ENCODE peak calls at places on chromosome 14, in six cellular contexts. One of them, this sample, is unnamed.

GRCh38 chr14:55814873-55815272 is 234.9 kb downstream of the KTN1 start:
- DNase-seq in PC-3: no peak
- DNase-seq in fibroblast of villous mesenchyme: peak; percentile 33
- DNase-seq in Panc1: no peak
- DNase-seq in left ventricle myocardium inferior: no peak
- DNase-seq in DND-41: no peak
- DNase-seq in this sample: no peak

GRCh38 chr14:88981948-88982347 is 157.5 kb downstream of the TTC8 start:
- DNase-seq in PC-3: no peak
- DNase-seq in fibroblast of villous mesenchyme: no peak
- DNase-seq in Panc1: no peak
- DNase-seq in left ventricle myocardium inferior: no peak
- DNase-seq in DND-41: no peak
- DNase-seq in this sample: no peak

GRCh38 chr14:37824936-37825698 is 229.7 kb downstream of the TTC6 start:
- DNase-seq in PC-3: peak; percentile 55
- DNase-seq in fibroblast of villous mesenchyme: no peak
- DNase-seq in Panc1: no peak
- DNase-seq in left ventricle myocardium inferior: no peak
- DNase-seq in DND-41: no peak
- DNase-seq in this sample: no peak

GRCh38 chr14:31070431-31070830 is 44.3 kb upstream of the STRN3 start:
- DNase-seq in PC-3: peak; percentile 39
- DNase-seq in fibroblast of villous mesenchyme: peak; percentile 86
- DNase-seq in Panc1: no peak
- DNase-seq in left ventricle myocardium inferior: no peak
- DNase-seq in DND-41: no peak
- DNase-seq in this sample: no peak

GRCh38 chr14:96905825-96906224 is 108.6 kb downstream of the VRK1 start:
- DNase-seq in PC-3: no peak
- DNase-seq in fibroblast of villous mesenchyme: peak; percentile 5
- DNase-seq in Panc1: no peak
- DNase-seq in left ventricle myocardium inferior: no peak
- DNase-seq in DND-41: no peak
- DNase-seq in this sample: no peak

GRCh38 chr14:58731465-58732330 is 93.9 kb downstream of the DACT1 start:
- DNase-seq in PC-3: peak; percentile 100
- DNase-seq in fibroblast of villous mesenchyme: peak; percentile 98
- DNase-seq in Panc1: no peak
- DNase-seq in left ventricle myocardium inferior: no peak
- DNase-seq in DND-41: no peak
- DNase-seq in this sample: no peak

GRCh38 chr14:91872011-91872476 is 4.7 kb upstream of the TC2N start:
- DNase-seq in PC-3: peak; percentile 20
- DNase-seq in fibroblast of villous mesenchyme: no peak
- DNase-seq in Panc1: no peak
- DNase-seq in left ventricle myocardium inferior: no peak
- DNase-seq in DND-41: peak; percentile 36
- DNase-seq in this sample: peak; percentile 22

GRCh38 chr14:92481386-92481785 is 32.2 kb upstream of the RIN3 start:
- DNase-seq in PC-3: no peak
- DNase-seq in fibroblast of villous mesenchyme: peak; percentile 73
- DNase-seq in Panc1: no peak
- DNase-seq in left ventricle myocardium inferior: no peak
- DNase-seq in DND-41: no peak
- DNase-seq in this sample: no peak

GRCh38 chr14:94054936-94055335 is 26.1 kb downstream of the DDX24 start:
- DNase-seq in PC-3: no peak
- DNase-seq in fibroblast of villous mesenchyme: no peak
- DNase-seq in Panc1: no peak
- DNase-seq in left ventricle myocardium inferior: no peak
- DNase-seq in DND-41: no peak
- DNase-seq in this sample: no peak

GRCh38 chr14:92952497-92953298 is 29.7 kb downstream of the CHGA start:
- DNase-seq in PC-3: no peak
- DNase-seq in fibroblast of villous mesenchyme: no peak
- DNase-seq in Panc1: no peak
- DNase-seq in left ventricle myocardium inferior: peak; percentile 79
- DNase-seq in DND-41: no peak
- DNase-seq in this sample: no peak

GRCh38 chr14:84527706-84528105 is 1002.2 kb upstream of the FLRT2 start:
- DNase-seq in PC-3: no peak
- DNase-seq in fibroblast of villous mesenchyme: no peak
- DNase-seq in Panc1: no peak
- DNase-seq in left ventricle myocardium inferior: no peak
- DNase-seq in DND-41: no peak
- DNase-seq in this sample: no peak

GRCh38 chr14:59239030-59239429 is 50.6 kb downstream of the DAAM1 start:
- DNase-seq in PC-3: no peak
- DNase-seq in fibroblast of villous mesenchyme: no peak
- DNase-seq in Panc1: no peak
- DNase-seq in left ventricle myocardium inferior: no peak
- DNase-seq in DND-41: no peak
- DNase-seq in this sample: no peak

GRCh38 chr14:93925374-93925895 is 1.7 kb upstream of the FAM181A start:
- DNase-seq in PC-3: no peak
- DNase-seq in fibroblast of villous mesenchyme: no peak
- DNase-seq in Panc1: no peak
- DNase-seq in left ventricle myocardium inferior: no peak
- DNase-seq in DND-41: no peak
- DNase-seq in this sample: no peak

GRCh38 chr14:74429221-74429691 is 3.2 kb upstream of the SYNDIG1L start:
- DNase-seq in PC-3: no peak
- DNase-seq in fibroblast of villous mesenchyme: no peak
- DNase-seq in Panc1: no peak
- DNase-seq in left ventricle myocardium inferior: no peak
- DNase-seq in DND-41: no peak
- DNase-seq in this sample: no peak

GRCh38 chr14:100866666-100867630 is 36.6 kb downstream of the RTL1 start:
- DNase-seq in PC-3: no peak
- DNase-seq in fibroblast of villous mesenchyme: no peak
- DNase-seq in Panc1: no peak
- DNase-seq in left ventricle myocardium inferior: no peak
- DNase-seq in DND-41: no peak
- DNase-seq in this sample: no peak

GRCh38 chr14:53032161-53032803 is 81.4 kb upstream of the FERMT2 start:
- DNase-seq in PC-3: peak; percentile 96
- DNase-seq in fibroblast of villous mesenchyme: peak; percentile 62
- DNase-seq in Panc1: no peak
- DNase-seq in left ventricle myocardium inferior: no peak
- DNase-seq in DND-41: no peak
- DNase-seq in this sample: no peak

GRCh38 chr14:59354666-59355065 is 110.5 kb downstream of the GPR135 start:
- DNase-seq in PC-3: peak; percentile 83
- DNase-seq in fibroblast of villous mesenchyme: peak; percentile 78
- DNase-seq in Panc1: no peak
- DNase-seq in left ventricle myocardium inferior: no peak
- DNase-seq in DND-41: no peak
- DNase-seq in this sample: no peak

GRCh38 chr14:80867091-80867490 is 74.4 kb downstream of the CEP128 start:
- DNase-seq in PC-3: peak; percentile 18
- DNase-seq in fibroblast of villous mesenchyme: no peak
- DNase-seq in Panc1: no peak
- DNase-seq in left ventricle myocardium inferior: no peak
- DNase-seq in DND-41: no peak
- DNase-seq in this sample: no peak

GRCh38 chr14:68729556-68729955 is 63.3 kb downstream of the ZFP36L1 start:
- DNase-seq in PC-3: no peak
- DNase-seq in fibroblast of villous mesenchyme: no peak
- DNase-seq in Panc1: no peak
- DNase-seq in left ventricle myocardium inferior: no peak
- DNase-seq in DND-41: no peak
- DNase-seq in this sample: no peak

GRCh38 chr14:41925409-41925808 is 318.7 kb downstream of the LRFN5 start:
- DNase-seq in PC-3: peak; percentile 63
- DNase-seq in fibroblast of villous mesenchyme: peak; percentile 6
- DNase-seq in Panc1: peak; percentile 17
- DNase-seq in left ventricle myocardium inferior: no peak
- DNase-seq in DND-41: no peak
- DNase-seq in this sample: no peak

GRCh38 chr14:101895256-101895655 is 69.1 kb upstream of the DYNC1H1 start:
- DNase-seq in PC-3: no peak
- DNase-seq in fibroblast of villous mesenchyme: no peak
- DNase-seq in Panc1: no peak
- DNase-seq in left ventricle myocardium inferior: no peak
- DNase-seq in DND-41: no peak
- DNase-seq in this sample: no peak

GRCh38 chr14:36167431-36167830 is 9.1 kb downstream of the PTCSC3 start:
- DNase-seq in PC-3: no peak
- DNase-seq in fibroblast of villous mesenchyme: no peak
- DNase-seq in Panc1: no peak
- DNase-seq in left ventricle myocardium inferior: no peak
- DNase-seq in DND-41: no peak
- DNase-seq in this sample: no peak

GRCh38 chr14:50944647-50945413 is 547 bp upstream of the PYGL start:
- DNase-seq in PC-3: peak; percentile 84
- DNase-seq in fibroblast of villous mesenchyme: peak; percentile 54
- DNase-seq in Panc1: no peak
- DNase-seq in left ventricle myocardium inferior: peak; percentile 52
- DNase-seq in DND-41: no peak
- DNase-seq in this sample: no peak

GRCh38 chr14:67940894-67941455 is 121.4 kb downstream of the RAD51B start:
- DNase-seq in PC-3: peak; percentile 27
- DNase-seq in fibroblast of villous mesenchyme: peak; percentile 91
- DNase-seq in Panc1: no peak
- DNase-seq in left ventricle myocardium inferior: no peak
- DNase-seq in DND-41: no peak
- DNase-seq in this sample: no peak

GRCh38 chr14:92898732-92899131 is 24.2 kb upstream of the CHGA start:
- DNase-seq in PC-3: no peak
- DNase-seq in fibroblast of villous mesenchyme: no peak
- DNase-seq in Panc1: no peak
- DNase-seq in left ventricle myocardium inferior: no peak
- DNase-seq in DND-41: no peak
- DNase-seq in this sample: peak; percentile 30

DNA sequence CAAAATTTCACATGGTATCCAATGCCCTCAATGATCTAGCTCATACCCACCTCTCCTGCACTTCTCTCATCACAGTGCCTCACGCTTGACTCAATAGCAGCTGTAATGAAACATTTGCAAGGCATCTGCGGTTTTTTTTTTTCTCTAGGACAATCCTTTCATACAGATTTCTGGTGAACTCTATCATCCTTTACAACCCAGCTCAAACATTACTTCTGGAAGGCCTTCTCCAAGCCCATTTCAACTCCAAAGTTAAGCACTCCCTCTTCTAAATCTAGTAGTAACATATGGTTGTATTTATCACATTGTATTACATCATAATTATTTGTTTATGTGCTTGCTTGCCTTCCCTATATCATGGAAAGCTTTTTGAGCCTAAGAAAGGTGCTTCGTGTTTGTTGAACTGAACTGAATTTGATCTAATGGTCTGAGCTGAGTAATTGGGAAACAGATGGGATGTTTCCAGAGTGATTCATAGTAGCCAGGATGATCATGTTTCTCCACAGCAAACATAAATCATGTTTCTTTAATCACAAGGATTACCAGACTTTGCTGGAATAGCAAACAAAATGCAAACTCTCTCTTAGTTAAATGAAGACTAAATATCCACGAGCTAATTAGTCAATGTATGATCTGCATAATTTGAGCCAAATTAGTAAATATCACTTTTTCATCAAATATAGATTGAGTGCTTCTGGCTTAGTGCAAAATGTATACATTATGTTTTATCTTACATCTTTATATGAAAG is 14.3 kb downstream of the CFL2 start:
- DNase-seq in PC-3: peak; percentile 92
- DNase-seq in fibroblast of villous mesenchyme: peak; percentile 97
- DNase-seq in Panc1: peak; percentile 93
- DNase-seq in left ventricle myocardium inferior: no peak
- DNase-seq in DND-41: no peak
- DNase-seq in this sample: no peak
- H3K4me3 ChIP-seq in PC-3: peak overlapping the region; percentile 60
- H3K4me3 ChIP-seq in fibroblast of villous mesenchyme: no peak overlapping the region
- H3K4me3 ChIP-seq in Panc1: no peak overlapping the region
- H3K4me3 ChIP-seq in left ventricle myocardium inferior: no peak overlapping the region
- H3K4me3 ChIP-seq in DND-41: no peak overlapping the region
- H3K4me3 ChIP-seq in this sample: no peak overlapping the region

DNA sequence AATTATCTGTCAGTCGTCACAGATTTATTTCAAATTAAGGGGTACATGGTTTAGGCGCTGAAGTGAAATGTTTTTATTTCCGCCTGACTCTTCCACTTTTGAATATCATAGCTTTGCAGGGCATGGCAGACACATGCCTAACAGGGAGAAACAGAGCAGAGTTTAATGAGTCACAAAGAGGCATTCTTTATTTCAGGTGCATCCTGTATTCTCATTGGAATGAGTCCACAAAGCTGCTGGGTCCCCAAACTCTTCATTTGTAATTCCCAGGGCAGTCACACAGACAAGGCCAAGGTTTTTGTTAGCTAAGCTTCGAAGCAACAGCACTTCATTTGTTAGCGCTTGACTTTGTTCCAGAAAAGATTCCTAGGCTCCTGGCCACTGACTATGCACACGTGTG is 4.4 kb upstream of the GPHB5 start:
- DNase-seq in PC-3: no peak
- DNase-seq in fibroblast of villous mesenchyme: no peak
- DNase-seq in Panc1: no peak
- DNase-seq in left ventricle myocardium inferior: no peak
- DNase-seq in DND-41: no peak
- DNase-seq in this sample: no peak
- TF ChIP-seq CTCF in PC-3: no peak
- TF ChIP-seq CTCF in fibroblast of villous mesenchyme: no peak
- TF ChIP-seq CTCF in Panc1: no peak
- TF ChIP-seq CTCF in left ventricle myocardium inferior: no peak
- TF ChIP-seq CTCF in DND-41: no peak
- TF ChIP-seq CTCF in this sample: no peak

DNA sequence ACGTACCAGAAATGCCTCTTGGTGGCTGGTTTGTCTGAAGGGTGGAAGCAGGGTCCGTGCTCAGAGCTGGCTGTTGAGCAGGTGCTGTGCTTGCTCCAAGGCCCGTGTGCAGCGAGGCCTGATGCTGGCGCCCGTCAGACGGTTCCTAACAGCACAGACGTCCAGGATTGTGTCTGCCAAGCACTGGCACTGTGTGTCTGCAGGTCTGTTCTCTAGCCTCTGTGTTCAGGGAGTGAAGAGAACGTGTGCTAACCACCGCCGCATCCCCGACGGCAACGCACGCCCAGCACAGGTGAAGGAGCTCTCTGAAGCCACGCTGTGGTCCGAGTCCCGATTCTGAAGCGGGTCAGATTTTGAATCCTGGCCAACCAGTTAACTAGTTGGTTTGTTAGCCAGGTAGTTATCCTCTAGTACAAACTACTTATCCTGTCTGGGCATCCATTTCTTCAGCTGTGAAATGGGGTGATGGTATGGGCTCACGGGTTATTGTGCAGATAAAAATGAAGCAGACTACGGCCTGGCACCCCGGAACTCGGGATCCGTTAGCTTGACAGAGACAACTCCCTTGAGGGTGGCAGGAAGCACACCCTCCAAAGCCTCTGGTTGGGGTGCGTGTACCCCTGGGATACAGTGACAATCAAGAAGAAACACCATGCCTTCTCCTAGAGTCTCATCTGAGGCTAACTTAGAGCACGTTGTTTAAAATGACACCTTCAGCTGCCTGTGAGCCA is 18.6 kb upstream of the TDRD9 start:
- DNase-seq in PC-3: no peak
- DNase-seq in fibroblast of villous mesenchyme: no peak
- DNase-seq in Panc1: no peak
- DNase-seq in left ventricle myocardium inferior: no peak
- DNase-seq in DND-41: no peak
- DNase-seq in this sample: no peak
- H3K4me3 ChIP-seq in PC-3: peak overlapping the region; percentile 20
- H3K4me3 ChIP-seq in fibroblast of villous mesenchyme: no peak overlapping the region
- H3K4me3 ChIP-seq in Panc1: no peak overlapping the region
- H3K4me3 ChIP-seq in left ventricle myocardium inferior: peak overlapping the region; percentile 42
- H3K4me3 ChIP-seq in DND-41: no peak overlapping the region
- H3K4me3 ChIP-seq in this sample: no peak overlapping the region

GRCh38 chr14:45610303-45610702 is 357.3 kb upstream of the MIS18BP1 start:
- DNase-seq in PC-3: peak; percentile 49
- DNase-seq in fibroblast of villous mesenchyme: peak; percentile 3
- DNase-seq in Panc1: no peak
- DNase-seq in left ventricle myocardium inferior: no peak
- DNase-seq in DND-41: no peak
- DNase-seq in this sample: no peak
- TF ChIP-seq CTCF in PC-3: peak; percentile 64
- TF ChIP-seq CTCF in fibroblast of villous mesenchyme: no peak
- TF ChIP-seq CTCF in Panc1: peak; percentile 12
- TF ChIP-seq CTCF in left ventricle myocardium inferior: no peak
- TF ChIP-seq CTCF in DND-41: no peak
- TF ChIP-seq CTCF in this sample: no peak